ENCODE peak calls at places on chromosomes 6 and 20, in ten cellular contexts. E is OCI-LY7; Y is GM12878; Z is mammary epithelial cell; J is colonic mucosa; P is effector memory CD4-positive, alpha-beta T cell; B is A549; U is keratinocyte; O is small intestine; A is PC-9. W is an unnamed sample.

GRCh38 chr20:18831830-18832229 is 18.2 kb downstream of the SCP2D1 start:
- DNase-seq in P (no peak), E (no peak), U (no peak), O (no peak), Z (no peak), A (no peak), Y (no peak), B (no peak), J (no peak), W (no peak)

GRCh38 chr6:160227769-160228161 is 30.9 kb downstream of the SLC22A2 start:
- DNase-seq in Z (no peak), A (no peak), E (no peak), P (no peak), B (no peak), U (no peak), Y (no peak), O (no peak), J (no peak), W (no peak)

GRCh38 chr6:10837692-10837996 is 695 bp downstream of the MAK start:
- DNase-seq in O (no peak), J (peak; percentile 27), A (no peak), Y (no peak), P (no peak), U (no peak), Z (peak; percentile 7), E (no peak), B (no peak), W (no peak)

GRCh38 chr6:1672379-1672778 is 62.7 kb downstream of the FOXC1 start:
- DNase-seq in A (no peak), B (no peak), Z (no peak), U (no peak), Y (no peak), J (no peak), E (no peak), P (no peak), O (no peak), W (no peak)

GRCh38 chr6:169564453-169565240 is 137.2 kb downstream of the WDR27 start:
- DNase-seq in U (no peak), P (no peak), Y (no peak), Z (no peak), J (no peak), O (no peak), A (no peak), B (no peak), E (no peak), W (no peak)

GRCh38 chr6:132964101-132964867 is 149.9 kb downstream of the RPS12 start:
- DNase-seq in P (no peak), Z (no peak), E (no peak), U (no peak), J (no peak), B (no peak), A (peak; percentile 6), O (no peak), Y (no peak), W (no peak)

GRCh38 chr20:24879875-24880274 is 69.2 kb upstream of the CST7 start:
- DNase-seq in A (no peak), B (no peak), J (no peak), O (no peak), U (no peak), P (no peak), Z (no peak), E (no peak), Y (no peak), W (no peak)

GRCh38 chr6:4225207-4225872 is 90.0 kb upstream of the ECI2 start:
- DNase-seq in Y (no peak), A (no peak), Z (no peak), U (no peak), O (no peak), P (no peak), E (no peak), J (no peak), B (no peak), W (no peak)

GRCh38 chr6:20211037-20211940 is 980 bp downstream of the MBOAT1 start:
- DNase-seq in A (peak; percentile 60), E (no peak), O (peak; percentile 68), Y (no peak), J (peak; percentile 71), U (peak; percentile 17), B (peak; percentile 25), Z (peak; percentile 85), P (no peak), W (no peak)

DNA sequence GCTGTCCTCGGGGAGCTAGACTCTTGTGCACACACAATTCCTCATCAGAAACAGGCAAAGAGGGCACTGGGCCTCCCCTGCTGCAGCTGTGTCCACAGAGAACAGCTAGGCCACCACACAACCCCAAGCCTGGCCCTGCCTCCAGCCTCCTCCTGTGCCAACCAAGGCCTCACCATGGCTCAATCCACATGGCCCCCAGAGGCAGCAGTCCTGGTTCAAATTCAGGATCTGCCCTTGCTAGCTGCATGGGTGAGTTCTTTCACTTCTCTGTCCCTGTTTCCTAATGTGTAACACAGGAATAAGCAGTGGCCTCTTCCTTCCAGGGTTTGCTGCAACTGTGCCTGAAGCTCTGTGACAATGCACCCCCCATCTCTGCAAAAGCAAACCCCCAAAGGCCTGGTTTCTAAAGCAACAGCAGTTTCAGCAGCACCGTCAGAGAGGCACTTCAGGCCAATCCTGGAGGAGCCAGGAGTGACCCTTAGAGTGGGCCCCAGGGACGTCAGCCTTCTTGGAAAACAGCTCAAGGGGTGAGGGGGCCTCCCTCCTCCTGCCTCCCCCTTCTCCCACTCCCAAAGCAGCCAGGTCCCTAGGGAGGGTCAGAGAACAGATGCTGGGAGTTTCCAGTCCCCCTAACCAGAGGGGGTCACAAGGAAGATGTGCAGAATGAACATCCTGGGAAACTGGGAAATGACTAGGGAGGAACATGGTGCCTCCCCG is 2.2 kb downstream of the ADISSP start:
- DNase-seq in J (no peak), Y (no peak), P (no peak), A (no peak), Z (no peak), B (no peak), E (no peak), O (no peak), U (no peak), W (peak; percentile 48)
- H3K27ac ChIP-seq in J (no peak overlapping the region), Y (peak overlapping the region; percentile 20), P (no peak overlapping the region), A (no peak overlapping the region), Z (no peak overlapping the region), B (no peak overlapping the region), E (no peak overlapping the region), O (no peak overlapping the region), U (no peak overlapping the region), W (no peak overlapping the region)

GRCh38 chr6:107246972-107247615 is 131.8 kb upstream of the BEND3 start:
- DNase-seq in J (no peak), Z (peak; percentile 72), A (no peak), O (no peak), P (no peak), U (no peak), E (no peak), Y (no peak), B (no peak), W (no peak)
- H3K4me3 ChIP-seq in J (no peak overlapping the region), Z (peak overlapping the region; percentile 21), A (no peak overlapping the region), O (no peak overlapping the region), P (no peak overlapping the region), U (no peak overlapping the region), E (no peak overlapping the region), Y (no peak overlapping the region), B (no peak overlapping the region), W (no peak overlapping the region)

GRCh38 chr20:48617481-48617880 is 210.3 kb downstream of the PREX1 start:
- DNase-seq in U (no peak), B (no peak), A (no peak), Z (no peak), P (no peak), E (no peak), J (no peak), Y (no peak), O (no peak), W (peak; percentile 40)

GRCh38 chr20:48616481-48616880 is 211.3 kb downstream of the PREX1 start:
- DNase-seq in O (no peak), Z (no peak), E (no peak), A (no peak), B (no peak), J (no peak), Y (no peak), U (no peak), P (no peak), W (peak; percentile 29)

GRCh38 chr20:48619126-48620101 is 208.4 kb downstream of the PREX1 start:
- DNase-seq in E (no peak), B (no peak), Z (peak; percentile 2), O (no peak), J (no peak), Y (no peak), P (no peak), A (peak; percentile 56), U (no peak), W (peak; percentile 46)

GRCh38 chr20:48618631-48619030 is 209.2 kb downstream of the PREX1 start:
- DNase-seq in Y (no peak), U (no peak), Z (no peak), E (no peak), B (no peak), P (no peak), O (no peak), J (no peak), A (no peak), W (peak; percentile 39)

DNA sequence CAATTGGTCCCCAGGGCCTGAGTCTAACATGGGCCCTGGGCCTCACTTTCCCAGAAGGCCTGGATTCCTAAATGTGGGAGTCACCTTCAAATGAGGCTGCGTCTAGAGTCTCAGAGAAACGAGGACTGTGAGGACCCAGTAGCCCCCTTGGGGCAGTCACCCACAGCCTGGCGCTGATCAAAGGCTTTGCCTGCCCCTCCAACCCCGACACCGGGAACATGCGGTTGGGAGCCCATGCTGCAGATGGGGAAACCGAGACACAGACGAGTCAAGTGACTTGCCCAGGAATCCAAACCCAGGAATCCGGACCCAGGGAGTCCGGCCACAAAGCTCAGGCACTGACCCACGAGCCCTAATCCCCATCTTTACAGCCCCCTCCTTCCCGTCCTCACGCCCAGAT is 209.7 kb downstream of the PREX1 start:
- DNase-seq in E (no peak), Z (no peak), A (no peak), O (no peak), Y (no peak), U (no peak), B (no peak), J (no peak), P (no peak), W (peak; percentile 41)
- H3K4me1 ChIP-seq in E (peaks cover 4% of the 10 kb centered on the region), Z (peaks cover 35% of the 10 kb centered on the region), A (peaks cover 51% of the 10 kb centered on the region), O (no peaks in the 10 kb centered on the region), Y (peaks cover 3% of the 10 kb centered on the region), U (peaks cover 21% of the 10 kb centered on the region), B (peaks cover 28% of the 10 kb centered on the region), J (peaks cover 4% of the 10 kb centered on the region), P (peaks cover 9% of the 10 kb centered on the region), W (peaks cover 22% of the 10 kb centered on the region)

GRCh38 chr6:116446399-116446798 is 14.8 kb upstream of the CALHM6 start:
- DNase-seq in U (no peak), P (no peak), Y (no peak), Z (peak; percentile 83), B (no peak), E (no peak), O (peak; percentile 23), A (no peak), J (no peak), W (no peak)

GRCh38 chr6:116447052-116447451 is 14.1 kb upstream of the CALHM6 start:
- DNase-seq in O (no peak), E (no peak), P (no peak), B (no peak), Y (no peak), Z (no peak), A (no peak), U (no peak), J (no peak), W (no peak)

GRCh38 chr6:116444991-116445566 is 16.1 kb upstream of the CALHM6 start:
- DNase-seq in U (no peak), P (no peak), B (no peak), O (no peak), Z (peak; percentile 43), E (no peak), A (no peak), J (no peak), Y (no peak), W (no peak)

GRCh38 chr6:116450185-116450710 is 10.9 kb upstream of the CALHM6 start:
- DNase-seq in O (peak; percentile 26), U (no peak), J (no peak), E (no peak), P (no peak), Z (peak; percentile 60), B (no peak), A (no peak), Y (no peak), W (no peak)

GRCh38 chr6:116447496-116448011 is 13.6 kb upstream of the CALHM6 start:
- DNase-seq in E (no peak), B (peak; percentile 7), O (no peak), Z (peak; percentile 91), U (no peak), Y (no peak), J (no peak), P (no peak), A (no peak), W (no peak)
- H3K27ac ChIP-seq in E (no peak overlapping the region), B (peak overlapping the region; percentile 39), O (no peak overlapping the region), Z (peak overlapping the region; percentile 86), U (peak overlapping the region; percentile 77), Y (no peak overlapping the region), J (no peak overlapping the region), P (no peak overlapping the region), A (peak overlapping the region; percentile 7), W (no peak overlapping the region)